ENCODE peak calls at places on chromosome X, in ten cellular contexts. M is GM06990, Y is testis, W is BJ, P is heart left ventricle, N is mammary epithelial cell, Z is astrocyte of the cerebellum, K is aorta, S is NB4, O is cardiac muscle cell. A is an unnamed sample.

GRCh38 chrX:18348047-18348446 is 6.4 kb downstream of the SCML2 start:
- DNase-seq in K (no peak), Y (no peak), M (no peak), S (no peak), W (peak), Z (no peak), N (no peak), P (no peak), O (no peak), A (no peak)

GRCh38 chrX:4655743-4656142 is 942.3 kb upstream of the PRKX start:
- DNase-seq in Z (no peak), K (no peak), P (no peak), N (peak), Y (no peak), O (no peak), W (no peak), M (no peak), S (no peak), A (no peak)

GRCh38 chrX:129769467-129770154 is 10.1 kb upstream of the SASH3 start:
- DNase-seq in M (peak), S (peak), O (no peak), K (no peak), N (no peak), Y (no peak), Z (peak), W (no peak), P (no peak), A (peak)

GRCh38 chrX:16431266-16431665 is 218.7 kb upstream of the S100G start:
- DNase-seq in Z (no peak), Y (no peak), M (no peak), W (no peak), N (no peak), S (no peak), O (no peak), P (no peak), K (no peak), A (no peak)

GRCh38 chrX:40821780-40822179 is 86.4 kb upstream of the MED14 start:
- DNase-seq in K (no peak), M (no peak), S (no peak), W (no peak), O (peak), P (no peak), Z (no peak), N (no peak), Y (no peak), A (no peak)

GRCh38 chrX:101078716-101079115 is at the start of gene TMEM35A:
- DNase-seq in P (no peak), S (no peak), N (no peak), W (no peak), Z (no peak), M (no peak), K (no peak), O (peak), Y (no peak), A (no peak)

GRCh38 chrX:74179071-74179470 is 124.9 kb upstream of the ZCCHC13 start:
- DNase-seq in K (no peak), Y (no peak), W (peak), O (peak), P (no peak), M (no peak), Z (peak), N (no peak), S (no peak), A (no peak)

GRCh38 chrX:19381326-19381725 is 37.6 kb downstream of the PDHA1 start:
- DNase-seq in K (no peak), O (no peak), Y (no peak), W (no peak), P (no peak), Z (no peak), S (no peak), M (no peak), N (no peak), A (peak)

GRCh38 chrX:132576945-132577344 is 88.1 kb upstream of the MBNL3 start:
- DNase-seq in K (no peak), Z (no peak), Y (no peak), S (no peak), N (peak), W (no peak), P (no peak), O (no peak), M (no peak), A (no peak)

GRCh38 chrX:1591863-1592127 is 391 bp downstream of the AKAP17A start:
- DNase-seq in Z (no peak), Y (no peak), P (no peak), W (no peak), S (no peak), M (no peak), K (no peak), O (no peak), N (no peak), A (no peak)

GRCh38 chrX:135605906-135606305 is 85.4 kb downstream of the INTS6L start:
- DNase-seq in P (no peak), W (no peak), S (no peak), Y (no peak), O (no peak), K (no peak), Z (no peak), M (no peak), N (no peak), A (no peak)

GRCh38 chrX:17774053-17774452 is 36.8 kb downstream of the SCML1 start:
- DNase-seq in O (no peak), M (no peak), N (no peak), Y (no peak), K (no peak), P (no peak), S (no peak), Z (no peak), W (no peak), A (no peak)

GRCh38 chrX:74523224-74523623 is 91.2 kb downstream of the RLIM start:
- DNase-seq in N (no peak), M (no peak), K (no peak), O (peak), P (no peak), Y (no peak), Z (no peak), W (no peak), S (no peak), A (no peak)

GRCh38 chrX:70062076-70062475 is at the start of gene OTUD6A:
- DNase-seq in Z (no peak), K (no peak), O (no peak), W (no peak), Y (peak), S (no peak), P (no peak), N (no peak), M (no peak), A (no peak)

GRCh38 chrX:97398030-97398551 is 514.4 kb downstream of the RPA4 start:
- DNase-seq in Z (no peak), Y (no peak), N (no peak), W (no peak), P (no peak), M (peak), K (no peak), S (no peak), O (peak), A (no peak)

GRCh38 chrX:49995795-49996455 is 73.5 kb downstream of the CLCN5 start:
- DNase-seq in M (no peak), K (no peak), S (no peak), Z (no peak), O (peak), N (peak), Y (no peak), W (no peak), P (no peak), A (no peak)

GRCh38 chrX:129875669-129876068 is 30.3 kb upstream of the UTP14A start:
- DNase-seq in K (no peak), Z (peak), P (no peak), O (peak), N (peak), S (peak), M (no peak), W (peak), Y (no peak), A (no peak)

GRCh38 chrX:112714357-112714918 is 34.7 kb upstream of the LHFPL1 start:
- DNase-seq in M (no peak), O (no peak), W (no peak), P (no peak), K (no peak), Y (no peak), S (no peak), Z (no peak), N (no peak), A (no peak)

GRCh38 chrX:82224961-82225360 is 1023.1 kb downstream of the SH3BGRL start:
- DNase-seq in M (no peak), W (no peak), N (no peak), K (no peak), Z (no peak), S (no peak), P (no peak), Y (no peak), O (no peak), A (no peak)

GRCh38 chrX:1181131-1181530 is 31.3 kb downstream of the CRLF2 start:
- DNase-seq in Z (no peak), P (no peak), K (no peak), Y (no peak), W (no peak), M (no peak), S (no peak), O (no peak), N (no peak), A (no peak)

GRCh38 chrX:153245288-153245731 is 66.2 kb downstream of the MAGEA1 start:
- DNase-seq in M (no peak), K (no peak), W (no peak), O (no peak), S (no peak), P (no peak), N (no peak), Z (no peak), Y (no peak), A (no peak)
- H3K4me3 ChIP-seq in M (no peak), K (no peak), W (no peak), O (no peak), S (no peak), P (no peak), N (no peak), Z (no peak), Y (no peak), A (no peak)

GRCh38 chrX:140501940-140502468 is 2.9 kb downstream of the SOX3 start:
- DNase-seq in W (no peak), S (no peak), K (no peak), Y (no peak), O (no peak), Z (no peak), M (no peak), N (no peak), P (no peak), A (no peak)
- H3K4me3 ChIP-seq in W (no peak), S (no peak), K (no peak), Y (no peak), O (peak), Z (no peak), M (no peak), N (no peak), P (no peak), A (no peak)

GRCh38 chrX:119775517-119776238 is 15.8 kb downstream of the RPL39 start:
- DNase-seq in Y (peak), S (no peak), P (peak), Z (no peak), M (no peak), W (no peak), K (no peak), N (no peak), O (no peak), A (peak)
- H3K4me3 ChIP-seq in Y (no peak), S (no peak), P (no peak), Z (no peak), M (no peak), W (no peak), K (no peak), N (no peak), O (no peak), A (no peak)

DNA sequence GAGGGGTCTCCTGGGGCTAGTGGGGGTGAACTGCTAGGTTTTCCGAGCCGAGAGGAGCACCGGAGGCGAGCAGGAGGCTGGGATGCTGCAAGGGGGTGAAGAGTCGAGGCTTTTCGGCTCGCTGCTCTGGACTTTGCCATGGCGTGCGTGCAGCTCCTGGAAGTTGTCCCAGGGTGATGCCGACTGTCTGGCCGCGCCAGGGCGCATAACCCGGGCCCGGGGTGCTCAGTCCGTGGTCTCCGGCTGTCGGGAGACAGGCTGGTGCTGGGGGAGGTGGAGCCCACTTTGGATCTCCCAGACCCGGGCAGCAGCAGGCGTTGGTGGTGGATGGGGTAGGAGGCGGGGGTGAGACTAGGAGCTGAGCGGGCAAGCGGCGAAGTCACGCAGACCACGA is 777 bp downstream of the GRIA3 start:
- DNase-seq in W (no peak), Z (no peak), N (no peak), Y (peak), P (peak), O (no peak), M (peak), K (peak), S (no peak), A (no peak)
- H3K4me3 ChIP-seq in W (peak), Z (peak), N (no peak), Y (peak), P (peak), O (peak), M (peak), K (peak), S (no peak), A (peak)

GRCh38 chrX:51798701-51799100 is 55.5 kb downstream of the GSPT2 start:
- DNase-seq in Z (no peak), M (no peak), O (no peak), K (no peak), Y (no peak), P (no peak), N (no peak), W (no peak), S (no peak), A (no peak)

GRCh38 chrX:51804741-51805140 is 61.5 kb downstream of the GSPT2 start:
- DNase-seq in S (no peak), N (no peak), K (no peak), Y (no peak), M (no peak), P (no peak), O (no peak), Z (no peak), W (no peak), A (no peak)

GRCh38 chrX:51802917-51803688 is 59.9 kb downstream of the GSPT2 start:
- DNase-seq in N (peak), M (peak), Z (peak), W (peak), Y (peak), S (no peak), P (peak), K (no peak), O (peak), A (peak)

DNA sequence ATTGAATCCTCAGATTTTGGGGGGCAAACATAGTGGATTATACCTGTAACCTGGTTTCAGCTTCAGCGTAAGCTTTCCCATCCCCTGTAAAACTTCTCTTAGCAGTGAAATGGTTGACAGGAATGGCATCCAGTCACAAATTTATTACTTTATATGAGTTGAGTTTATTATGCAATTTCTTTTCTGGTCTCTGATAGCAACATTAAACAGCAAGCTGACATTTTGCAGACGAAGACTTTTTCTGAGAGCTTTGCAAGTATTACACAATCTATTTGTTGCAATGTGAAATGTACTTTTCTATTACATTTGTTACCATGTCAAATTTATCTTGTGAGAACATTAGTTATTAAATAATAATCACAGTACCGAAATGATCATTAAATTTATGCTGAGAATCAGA is 60.6 kb downstream of the GSPT2 start:
- DNase-seq in O (peak), S (no peak), Y (no peak), K (no peak), M (no peak), N (no peak), Z (no peak), P (no peak), W (no peak), A (no peak)
- H3K4me3 ChIP-seq in O (peak), S (no peak), Y (no peak), K (no peak), M (peak), N (peak), Z (peak), P (peak), W (peak), A (no peak)

GRCh38 chrX:12912786-12913185 is 6.4 kb downstream of the TLR8 start:
- DNase-seq in S (no peak), P (no peak), O (no peak), W (no peak), N (no peak), Z (no peak), Y (no peak), K (no peak), M (no peak), A (no peak)

GRCh38 chrX:12906392-12906791 is at the start of gene TLR8:
- DNase-seq in N (no peak), M (no peak), S (no peak), O (no peak), Z (no peak), P (no peak), Y (no peak), W (no peak), K (no peak), A (no peak)

GRCh38 chrX:12910851-12911461 is 4.5 kb downstream of the TLR8 start:
- DNase-seq in M (no peak), P (no peak), W (no peak), O (no peak), N (no peak), S (no peak), Y (no peak), K (no peak), Z (no peak), A (no peak)

GRCh38 chrX:12910424-12910823 is 4.0 kb downstream of the TLR8 start:
- DNase-seq in K (no peak), N (no peak), M (no peak), S (no peak), W (no peak), Z (no peak), O (no peak), Y (no peak), P (no peak), A (no peak)
- H3K4me3 ChIP-seq in K (no peak), N (no peak), M (no peak), S (no peak), W (no peak), Z (no peak), O (no peak), Y (no peak), P (no peak), A (no peak)

GRCh38 chrX:103175944-103176753 is 38.8 kb upstream of the BEX4 start:
- DNase-seq in Z (peak), P (no peak), W (no peak), K (peak), N (peak), S (peak), O (peak), M (no peak), Y (peak), A (peak)
- H3K4me3 ChIP-seq in Z (peak), P (no peak), W (no peak), K (no peak), N (peak), S (no peak), O (no peak), M (no peak), Y (no peak), A (no peak)

DNA sequence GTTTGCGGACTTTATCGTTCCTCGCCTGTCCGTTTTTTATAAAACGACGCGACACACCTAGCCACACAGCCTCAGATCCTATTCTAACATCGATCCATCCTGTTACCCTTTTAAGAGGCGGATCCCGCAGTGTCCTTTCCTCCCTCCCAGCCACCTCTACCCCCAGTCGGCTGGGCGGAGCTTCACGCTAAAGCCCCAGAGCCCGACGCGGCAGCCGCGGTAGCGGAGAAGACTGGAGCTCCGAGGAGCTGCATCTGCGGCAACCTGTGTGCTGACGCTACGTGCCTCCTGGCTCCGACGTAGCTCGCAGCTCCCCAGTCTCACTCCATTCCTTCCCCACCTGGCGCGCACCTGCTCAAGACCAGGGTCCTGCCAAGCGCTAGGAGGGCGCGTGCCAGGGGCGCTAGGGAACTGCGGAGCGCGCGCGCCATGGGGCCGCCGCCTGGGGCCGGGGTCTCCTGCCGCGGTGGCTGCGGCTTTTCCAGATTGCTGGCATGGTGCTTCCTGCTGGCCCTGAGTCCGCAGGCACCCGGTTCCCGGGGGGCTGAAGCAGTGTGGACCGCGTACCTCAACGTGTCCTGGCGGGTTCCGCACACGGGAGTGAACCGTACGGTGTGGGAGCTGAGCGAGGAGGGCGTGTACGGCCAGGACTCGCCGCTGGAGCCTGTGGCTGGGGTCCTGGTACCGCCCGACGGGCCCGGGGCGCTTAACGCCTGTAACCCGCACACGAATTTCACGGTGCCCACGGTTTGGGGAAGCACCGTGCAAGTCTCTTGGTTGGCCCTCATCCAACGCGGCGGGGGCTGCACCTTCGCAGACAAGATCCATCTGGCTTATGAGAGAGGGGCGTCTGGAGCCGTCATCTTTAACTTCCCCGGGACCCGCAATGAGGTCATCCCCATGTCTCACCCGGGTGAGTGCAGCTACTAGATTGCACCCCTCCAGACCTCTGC is at the start of gene RNF128:
- DNase-seq in K (peak), Y (peak), P (peak), Z (no peak), N (peak), W (no peak), O (peak), M (no peak), S (no peak), A (peak)
- H3K4me3 ChIP-seq in K (no peak), Y (peak), P (peak), Z (peak), N (peak), W (peak), O (peak), M (no peak), S (no peak), A (peak)

DNA sequence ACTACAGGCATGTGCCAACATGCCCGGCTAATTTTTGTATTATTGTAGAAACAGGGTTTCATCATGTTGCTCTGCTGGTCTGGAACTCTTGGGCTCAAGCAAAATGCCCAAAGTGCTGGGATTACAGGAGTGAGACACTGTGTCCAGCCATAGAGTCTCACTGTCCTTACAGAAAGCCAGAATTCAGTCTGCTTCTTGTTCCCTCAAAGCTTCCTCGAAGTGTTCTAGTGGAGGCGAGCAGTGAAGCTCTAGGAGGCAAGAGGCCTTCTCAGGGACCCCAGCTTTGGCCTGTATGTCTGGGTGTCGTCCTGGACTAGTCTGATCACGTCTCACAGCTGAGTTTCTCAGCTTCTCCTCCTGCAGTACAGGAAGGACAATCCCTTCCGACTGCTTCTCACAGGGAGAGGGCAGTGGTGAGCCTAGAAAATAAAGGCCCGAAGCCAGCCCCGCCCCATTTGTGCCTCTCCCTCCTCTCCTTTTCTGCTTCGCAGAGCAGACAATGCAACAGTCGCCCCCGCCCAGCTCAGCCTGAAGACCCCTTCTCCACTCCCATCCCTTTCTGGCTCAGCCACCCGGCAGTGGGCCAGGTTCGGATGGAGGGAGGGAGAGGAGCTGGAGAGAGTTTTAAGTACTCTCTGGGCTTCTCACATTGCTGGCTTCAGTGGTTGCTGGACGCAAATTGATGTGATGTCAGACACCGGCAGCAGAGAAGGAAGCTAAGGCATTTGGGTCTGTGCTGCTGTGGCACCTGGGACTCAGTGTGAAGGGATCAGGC is 11.1 kb upstream of the FAM3A start:
- DNase-seq in M (peak), S (peak), W (no peak), Z (peak), P (peak), K (peak), N (peak), O (peak), Y (peak), A (peak)
- H3K4me3 ChIP-seq in M (no peak), S (no peak), W (peak), Z (peak), P (peak), K (no peak), N (no peak), O (no peak), Y (no peak), A (no peak)